ENCODE peak calls at places on chromosome 5, in six cellular contexts. R, A, F, L, X and I are unnamed samples.

GRCh38 chr5:39775458-39776365 is 350.9 kb upstream of the DAB2 start:
- DNase-seq in L (no peak), X (no peak), R (no peak), A (no peak), F (peak), I (no peak)

GRCh38 chr5:146751781-146752401 is 126.7 kb downstream of the PPP2R2B start:
- DNase-seq in F (no peak), X (no peak), A (peak), L (no peak), R (no peak), I (no peak)

GRCh38 chr5:111830333-111830732 is 73.3 kb upstream of the NREP start:
- DNase-seq in R (no peak), L (no peak), X (no peak), F (peak), A (no peak), I (no peak)

GRCh38 chr5:141155540-141156374 is 5.9 kb downstream of the PCDHB6 start:
- DNase-seq in R (no peak), L (no peak), A (no peak), X (no peak), F (no peak), I (peak)

GRCh38 chr5:35239476-35239875 is 9.2 kb upstream of the PRLR start:
- DNase-seq in A (no peak), X (no peak), F (no peak), L (no peak), R (no peak), I (no peak)

GRCh38 chr5:108681079-108681921 is 66.4 kb upstream of the FER start:
- DNase-seq in L (peak), A (peak), X (peak), R (peak), F (peak), I (peak)

GRCh38 chr5:91332267-91333044 is 50.7 kb downstream of the ARRDC3 start:
- DNase-seq in L (no peak), F (peak), A (peak), X (peak), R (no peak), I (no peak)

GRCh38 chr5:142181547-142182191 is 73.1 kb downstream of the NDFIP1 start:
- DNase-seq in R (no peak), L (no peak), A (no peak), F (no peak), X (no peak), I (no peak)

GRCh38 chr5:133142782-133143181 is 91.0 kb downstream of the HSPA4 start:
- DNase-seq in F (no peak), R (no peak), A (no peak), X (no peak), L (no peak), I (no peak)

GRCh38 chr5:171842006-171842776 is 56.6 kb downstream of the SMIM23 start:
- DNase-seq in F (no peak), X (peak), R (no peak), A (no peak), L (no peak), I (no peak)

GRCh38 chr5:161314033-161314432 is 232.5 kb downstream of the GABRB2 start:
- DNase-seq in A (no peak), R (no peak), L (no peak), X (no peak), F (no peak), I (no peak)

GRCh38 chr5:11851402-11851801 is 52.8 kb downstream of the CTNND2 start:
- DNase-seq in X (no peak), R (no peak), L (no peak), A (no peak), F (no peak), I (no peak)

GRCh38 chr5:179345429-179346321 is at the start of gene ADAMTS2:
- DNase-seq in F (peak), L (peak), A (no peak), X (peak), R (peak), I (no peak)

GRCh38 chr5:132497488-132497997 is 7.0 kb upstream of the IRF1 start:
- DNase-seq in R (peak), A (no peak), L (no peak), F (peak), X (no peak), I (no peak)

GRCh38 chr5:33091571-33092363 is 349.0 kb upstream of the TARS1 start:
- DNase-seq in X (no peak), A (no peak), L (no peak), R (no peak), F (peak), I (no peak)

GRCh38 chr5:136769093-136769492 is 403.7 kb upstream of the TRPC7 start:
- DNase-seq in L (no peak), F (no peak), X (no peak), A (no peak), R (no peak), I (no peak)

GRCh38 chr5:151492729-151493128 is 45.3 kb downstream of the SLC36A1 start:
- DNase-seq in L (no peak), F (peak), R (no peak), X (no peak), A (no peak), I (no peak)

GRCh38 chr5:77282337-77283027 is 72.0 kb downstream of the PDE8B start:
- DNase-seq in F (peak), A (no peak), X (no peak), L (no peak), R (peak), I (no peak)

GRCh38 chr5:135458356-135458755 is 6.2 kb upstream of the TIFAB start:
- DNase-seq in A (no peak), F (no peak), L (no peak), R (no peak), X (no peak), I (no peak)

GRCh38 chr5:180607861-180608571 is 16.7 kb upstream of the SCGB3A1 start:
- DNase-seq in A (peak), X (no peak), R (no peak), F (no peak), L (no peak), I (no peak)

GRCh38 chr5:37886207-37886905 is 46.5 kb upstream of the GDNF start:
- DNase-seq in L (peak), X (no peak), F (no peak), R (peak), A (no peak), I (no peak)

GRCh38 chr5:79694652-79695051 is 5.0 kb downstream of the CMYA5 start:
- DNase-seq in L (no peak), R (no peak), X (peak), A (peak), F (peak), I (no peak)

GRCh38 chr5:78213799-78214198 is 80.7 kb downstream of the AP3B1 start:
- DNase-seq in A (no peak), F (no peak), L (no peak), X (no peak), R (no peak), I (no peak)

GRCh38 chr5:151327585-151327984 is 19.8 kb downstream of the SLC36A2 start:
- DNase-seq in R (no peak), L (no peak), F (no peak), A (no peak), X (no peak), I (no peak)

GRCh38 chr5:53991942-53992341 is 318.4 kb downstream of the ARL15 start:
- DNase-seq in L (no peak), F (no peak), X (no peak), R (no peak), A (no peak), I (peak)

GRCh38 chr5:173753307-173754168 is 134.6 kb upstream of the CPEB4 start:
- DNase-seq in A (no peak), X (peak), F (peak), R (peak), L (peak), I (no peak)

GRCh38 chr5:149679876-149680809 is 50.0 kb upstream of the PPARGC1B start:
- DNase-seq in F (no peak), L (no peak), X (no peak), A (no peak), R (no peak), I (no peak)

GRCh38 chr5:14223372-14223771 is 80.2 kb downstream of the TRIO start:
- DNase-seq in L (no peak), A (no peak), F (no peak), X (no peak), R (no peak), I (no peak)

GRCh38 chr5:157740211-157740610 is 3.3 kb upstream of the LSM11 start:
- DNase-seq in X (peak), R (peak), L (no peak), A (peak), F (no peak), I (peak)

GRCh38 chr5:156815988-156816599 is 34.0 kb upstream of the PPP1R2B start:
- DNase-seq in F (peak), L (peak), X (no peak), A (peak), R (peak), I (peak)

GRCh38 chr5:16567365-16567764 is 49.4 kb downstream of the RETREG1 start:
- DNase-seq in L (no peak), A (no peak), F (no peak), X (no peak), R (no peak), I (no peak)

GRCh38 chr5:148759101-148759500 is 67.3 kb upstream of the ADRB2 start:
- DNase-seq in F (no peak), X (no peak), R (no peak), A (no peak), L (no peak), I (no peak)

GRCh38 chr5:160930361-160930760 is 78.3 kb upstream of the ATP10B start:
- DNase-seq in L (peak), A (no peak), X (no peak), F (no peak), R (no peak), I (no peak)

GRCh38 chr5:84086517-84086916 is 298.2 kb downstream of the EDIL3 start:
- DNase-seq in A (no peak), L (no peak), F (peak), R (no peak), X (no peak), I (no peak)

GRCh38 chr5:141646026-141646425 is 5.2 kb downstream of the FCHSD1 start:
- DNase-seq in A (no peak), R (no peak), X (no peak), F (no peak), L (no peak), I (no peak)

GRCh38 chr5:142296914-142297417 is 27.9 kb downstream of the SPRY4 start:
- DNase-seq in R (no peak), F (peak), A (no peak), L (no peak), X (no peak), I (no peak)

DNA sequence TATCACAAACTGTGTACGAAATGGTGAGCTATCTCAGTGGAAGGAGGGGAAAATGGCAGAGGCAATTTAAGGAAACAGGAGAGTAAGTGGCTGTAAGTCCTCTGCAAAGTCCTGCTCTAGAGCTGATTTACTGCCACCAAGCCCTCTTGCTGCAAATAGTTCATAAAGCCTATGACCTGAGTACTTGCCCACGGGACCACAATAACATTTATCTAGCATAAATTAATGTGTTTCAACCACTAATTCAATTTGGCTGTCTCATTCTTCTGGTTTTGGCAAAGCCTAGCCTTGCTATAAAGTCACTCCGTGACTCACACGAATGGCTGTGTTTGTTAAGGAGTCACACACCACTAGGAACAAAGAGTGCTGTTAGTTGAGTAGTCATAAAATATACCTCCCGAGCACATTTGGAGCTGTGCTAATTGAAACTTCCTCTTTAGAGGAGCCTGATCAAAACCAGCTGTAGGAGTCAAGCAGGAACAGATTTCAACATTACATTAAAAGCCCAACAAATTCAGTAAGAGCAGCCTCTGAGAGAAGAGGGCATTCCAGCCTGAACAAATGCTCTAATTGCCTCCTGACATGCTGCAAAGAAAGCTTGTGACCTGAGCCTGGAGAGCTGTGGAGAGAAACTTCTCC is 738.7 kb upstream of the ZNF608 start:
- DNase-seq in A (no peak), R (peak), L (peak), X (no peak), F (peak), I (no peak)
- H3K4me2 ChIP-seq in A (no peak), R (peak), L (no peak), X (no peak), F (peak), I (no peak)

GRCh38 chr5:169385636-169386035 is 84.7 kb upstream of the SLIT3 start:
- DNase-seq in L (no peak), R (no peak), F (no peak), A (no peak), X (no peak), I (no peak)
- H3K4me2 ChIP-seq in L (no peak), R (no peak), F (no peak), A (no peak), X (no peak), I (no peak)

DNA sequence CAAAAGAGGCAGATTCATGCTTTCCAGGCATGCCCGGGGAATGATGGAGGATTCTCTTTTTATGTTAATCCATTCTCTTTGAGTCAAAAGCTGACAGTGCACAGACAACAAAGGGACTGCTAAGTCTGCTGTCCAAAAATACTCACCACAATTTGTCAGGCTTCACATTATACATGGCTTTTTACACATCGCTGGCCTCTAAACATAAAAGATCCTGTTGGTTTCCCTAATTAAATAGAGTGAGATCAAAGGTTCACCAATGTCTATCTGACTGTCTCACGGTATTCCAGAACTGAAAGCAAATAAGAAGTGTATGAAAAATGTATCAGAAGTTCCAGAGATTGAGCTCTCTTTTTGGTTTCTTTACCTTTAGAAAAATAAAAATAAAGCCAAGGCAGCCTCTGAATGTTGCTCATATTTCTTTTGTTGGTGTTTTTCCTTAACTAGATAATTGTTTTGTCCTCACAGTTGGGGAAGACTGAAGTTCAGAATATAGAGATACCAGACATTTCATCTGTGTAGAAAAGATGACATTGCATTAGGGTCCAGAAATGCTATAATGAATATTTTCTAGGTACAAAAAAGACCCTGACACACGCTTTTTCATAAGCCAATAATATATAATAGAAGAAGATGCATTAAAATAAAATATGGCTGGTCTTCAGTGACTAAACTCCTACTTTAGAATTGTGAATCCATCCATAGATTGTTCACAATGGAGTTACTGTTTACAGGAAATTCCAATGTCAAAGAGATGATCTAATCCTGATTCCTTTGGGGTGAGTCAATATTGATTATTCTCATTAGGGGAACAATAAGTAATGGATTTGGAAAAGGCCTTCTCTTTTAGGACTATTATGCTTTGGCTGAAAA is 688.2 kb upstream of the CDH6 start:
- DNase-seq in A (no peak), L (peak), R (no peak), F (peak), X (no peak), I (no peak)
- H3K4me2 ChIP-seq in A (no peak), L (no peak), R (no peak), F (no peak), X (no peak), I (no peak)

GRCh38 chr5:9699681-9700080 is 69.5 kb upstream of the TAS2R1 start:
- DNase-seq in F (peak), R (no peak), X (no peak), L (no peak), A (no peak), I (no peak)

GRCh38 chr5:9692576-9692975 is 62.4 kb upstream of the TAS2R1 start:
- DNase-seq in X (no peak), F (peak), A (no peak), R (no peak), L (no peak), I (no peak)

GRCh38 chr5:9698849-9699240 is 68.7 kb upstream of the TAS2R1 start:
- DNase-seq in X (no peak), A (no peak), F (no peak), R (no peak), L (no peak), I (no peak)

GRCh38 chr5:9698125-9698848 is 68.1 kb upstream of the TAS2R1 start:
- DNase-seq in F (peak), X (no peak), R (no peak), A (no peak), L (no peak), I (no peak)
- H3K4me2 ChIP-seq in F (peak), X (no peak), R (no peak), A (no peak), L (no peak), I (no peak)

DNA sequence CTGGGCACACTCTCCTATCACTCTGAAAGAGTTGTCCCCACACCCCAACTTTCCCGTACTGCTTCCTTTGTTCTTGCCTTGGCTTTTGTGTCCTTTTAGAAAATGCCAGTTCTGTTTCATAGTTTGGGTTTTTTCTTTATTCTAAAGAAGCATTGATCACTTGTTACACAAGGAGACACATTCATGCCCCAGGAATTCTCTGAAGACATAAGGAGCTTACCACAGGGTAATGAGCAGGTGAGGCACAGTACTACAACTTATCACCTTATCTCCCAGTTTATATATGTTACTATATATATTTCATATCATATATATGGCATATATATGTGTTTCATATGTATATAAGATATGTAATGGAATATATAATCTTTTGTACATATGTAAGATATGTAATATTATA is 6.5 kb upstream of the SSBP2 start:
- DNase-seq in X (no peak), L (no peak), A (no peak), F (no peak), R (no peak), I (no peak)
- H3K4me2 ChIP-seq in X (no peak), L (no peak), A (no peak), F (no peak), R (no peak), I (no peak)